ENCODE peak calls at places on chromosomes 4 and X, in nine cellular contexts. G, T, I, D, R, L, X, O and M are unnamed samples. For H3K36me3, the result is how much of the 10 kb centered on the place peaks cover.

GRCh38 chr4:183434264-183435045 is 10.0 kb upstream of the CDKN2AIP start:
- DNase-seq in G (no peak), T (no peak), I (no peak), D (no peak), R (no peak), L (no peak), X (no peak), O (no peak), M (no peak)

GRCh38 chr4:170805352-170805751 is 715.6 kb upstream of the AADAT start:
- DNase-seq in G (no peak), T (no peak), I (no peak), D (no peak), R (no peak), L (no peak), X (no peak), O (no peak), M (no peak)

GRCh38 chrX:18961686-18962085 is 22.2 kb downstream of the PHKA2 start:
- DNase-seq in G (peak), T (no peak), I (no peak), D (peak), R (no peak), L (no peak), X (no peak), O (no peak), M (no peak)

GRCh38 chr4:146495277-146495676 is 26.5 kb downstream of the SLC10A7 start:
- DNase-seq in G (no peak), T (no peak), I (no peak), D (peak), R (no peak), L (peak), X (no peak), O (no peak), M (no peak)

GRCh38 chr4:133618963-133619362 is 469.9 kb downstream of the PCDH10 start:
- DNase-seq in G (no peak), T (no peak), I (no peak), D (no peak), R (no peak), L (no peak), X (no peak), O (no peak), M (no peak)

GRCh38 chrX:123814343-123814742 is 45.5 kb upstream of the XIAP start:
- DNase-seq in G (peak), T (no peak), I (no peak), D (peak), R (no peak), L (no peak), X (no peak), O (no peak), M (no peak)

GRCh38 chr4:155342142-155342541 is 34.6 kb downstream of the MAP9 start:
- DNase-seq in G (no peak), T (no peak), I (no peak), D (peak), R (no peak), L (no peak), X (no peak), O (no peak), M (no peak)

GRCh38 chr4:154807042-154807630 is 26.1 kb downstream of the RBM46 start:
- DNase-seq in G (peak), T (no peak), I (peak), D (peak), R (no peak), L (peak), X (no peak), O (no peak), M (peak)

GRCh38 chr4:169099775-169100180 is 89.7 kb upstream of the CBR4 start:
- DNase-seq in G (peak), T (no peak), I (no peak), D (peak), R (no peak), L (no peak), X (no peak), O (no peak), M (no peak)

GRCh38 chr4:147958057-147958456 is 226.2 kb downstream of the ARHGAP10 start:
- DNase-seq in G (no peak), T (no peak), I (no peak), D (no peak), R (no peak), L (no peak), X (no peak), O (no peak), M (no peak)

GRCh38 chrX:40061871-40062524 is 35.8 kb downstream of the BCOR start:
- DNase-seq in G (no peak), T (no peak), I (peak), D (no peak), R (no peak), L (no peak), X (no peak), O (no peak), M (no peak)

GRCh38 chr4:41057456-41057855 is 156.9 kb downstream of the APBB2 start:
- DNase-seq in G (no peak), T (no peak), I (no peak), D (peak), R (no peak), L (no peak), X (no peak), O (no peak), M (no peak)

GRCh38 chr4:6681191-6681590 is 12.5 kb upstream of the S100P start:
- DNase-seq in G (no peak), T (no peak), I (no peak), D (no peak), R (no peak), L (no peak), X (no peak), O (no peak), M (no peak)

GRCh38 chr4:62004881-62005280 is 804.8 kb downstream of the ADGRL3 start:
- DNase-seq in G (no peak), T (no peak), I (no peak), D (no peak), R (no peak), L (no peak), X (no peak), O (no peak), M (no peak)

GRCh38 chrX:115968436-115969252 is 201.9 kb upstream of the AGTR2 start:
- DNase-seq in G (no peak), T (no peak), I (no peak), D (peak), R (no peak), L (peak), X (peak), O (no peak), M (peak)

GRCh38 chr4:159229164-159229563 is 126.3 kb downstream of the RAPGEF2 start:
- DNase-seq in G (no peak), T (no peak), I (no peak), D (peak), R (no peak), L (peak), X (peak), O (no peak), M (no peak)

GRCh38 chr4:147689062-147689461 is 5.1 kb upstream of the PRMT9 start:
- DNase-seq in G (no peak), T (no peak), I (no peak), D (peak), R (no peak), L (no peak), X (no peak), O (no peak), M (no peak)

GRCh38 chr4:137825505-137825904 is 293.2 kb upstream of the PCDH18 start:
- DNase-seq in G (no peak), T (no peak), I (no peak), D (no peak), R (no peak), L (no peak), X (no peak), O (no peak), M (no peak)

GRCh38 chr4:46386570-46386969 is 3.4 kb downstream of the GABRA2 start:
- DNase-seq in G (no peak), T (no peak), I (no peak), D (peak), R (no peak), L (peak), X (peak), O (no peak), M (no peak)

GRCh38 chrX:78650906-78651437 is 8.2 kb downstream of the RTL3 start:
- DNase-seq in G (no peak), T (no peak), I (peak), D (peak), R (no peak), L (no peak), X (no peak), O (no peak), M (no peak)

GRCh38 chr4:2934077-2934812 is 29.0 kb downstream of the NOP14 start:
- DNase-seq in G (peak), T (peak), I (peak), D (peak), R (peak), L (no peak), X (peak), O (no peak), M (peak)

GRCh38 chrX:115562492-115562872 is 1.5 kb downstream of the PLS3 start:
- DNase-seq in G (no peak), T (no peak), I (no peak), D (peak), R (no peak), L (peak), X (peak), O (no peak), M (no peak)

GRCh38 chr4:109979932-109980717 is 67.4 kb downstream of the EGF start:
- DNase-seq in G (no peak), T (no peak), I (no peak), D (peak), R (no peak), L (peak), X (no peak), O (no peak), M (no peak)

GRCh38 chr4:82403725-82404124 is 26.5 kb downstream of the HNRNPDL start:
- DNase-seq in G (peak), T (no peak), I (no peak), D (no peak), R (no peak), L (no peak), X (no peak), O (no peak), M (no peak)

GRCh38 chrX:154458954-154459829 is 1.1 kb downstream of the PLXNA3 start:
- DNase-seq in G (peak), T (no peak), I (no peak), D (peak), R (no peak), L (peak), X (peak), O (no peak), M (no peak)

GRCh38 chr4:8554555-8555100 is 25.6 kb upstream of the GPR78 start:
- DNase-seq in G (peak), T (no peak), I (no peak), D (no peak), R (no peak), L (no peak), X (no peak), O (no peak), M (peak)

GRCh38 chr4:2168469-2169319 is 73.2 kb downstream of the HAUS3 start:
- DNase-seq in G (no peak), T (no peak), I (no peak), D (no peak), R (no peak), L (no peak), X (no peak), O (no peak), M (no peak)

GRCh38 chrX:102067966-102068723 is 57.3 kb upstream of the TCEAL2 start:
- DNase-seq in G (peak), T (no peak), I (peak), D (peak), R (no peak), L (peak), X (peak), O (peak), M (peak)

GRCh38 chrX:115373308-115373707 is 83.8 kb downstream of the LUZP4 start:
- DNase-seq in G (no peak), T (no peak), I (no peak), D (no peak), R (no peak), L (no peak), X (no peak), O (no peak), M (no peak)

GRCh38 chrX:56233682-56234081 is 1.5 kb downstream of the KLF8 start:
- DNase-seq in G (no peak), T (no peak), I (no peak), D (peak), R (peak), L (peak), X (peak), O (no peak), M (no peak)

GRCh38 chrX:12716574-12716973 is 74.6 kb upstream of the PRPS2 start:
- DNase-seq in G (no peak), T (no peak), I (no peak), D (no peak), R (no peak), L (no peak), X (no peak), O (no peak), M (no peak)

DNA sequence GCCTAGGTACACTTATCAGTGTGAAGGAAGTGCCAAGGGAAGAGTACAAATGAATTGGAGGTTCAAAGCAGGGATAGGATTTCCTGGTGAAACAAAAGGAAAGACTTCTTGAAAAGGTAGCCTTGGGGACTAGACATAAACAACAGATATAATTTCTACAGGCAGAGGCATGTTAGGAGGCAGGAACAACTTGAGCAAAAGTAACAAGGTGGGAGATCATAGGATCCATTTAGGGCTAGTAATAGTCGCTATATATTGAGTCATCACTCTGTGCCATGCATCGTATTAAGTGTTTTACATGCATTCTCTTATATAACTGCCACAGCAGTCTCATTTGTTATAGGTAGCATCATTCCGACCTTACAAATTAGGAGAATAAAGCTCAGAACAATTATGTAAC is 98.3 kb upstream of the EOLA2 start:
- DNase-seq in G (no peak), T (no peak), I (no peak), D (no peak), R (no peak), L (no peak), X (no peak), O (no peak), M (no peak)
- H3K27ac ChIP-seq in G (peak), T (no peak), I (no peak), D (peak), R (no peak), L (no peak), X (no peak), O (no peak), M (no peak)

GRCh38 chrX:42505057-42505456 is 272.9 kb downstream of the PPP1R2C start:
- DNase-seq in G (no peak), T (no peak), I (no peak), D (no peak), R (no peak), L (no peak), X (no peak), O (no peak), M (no peak)
- H3K36me3 ChIP-seq in G (under half), T (under half), I (under half), D (under half), R (under half), L (under half), X (under half), O (under half), M (under half)

DNA sequence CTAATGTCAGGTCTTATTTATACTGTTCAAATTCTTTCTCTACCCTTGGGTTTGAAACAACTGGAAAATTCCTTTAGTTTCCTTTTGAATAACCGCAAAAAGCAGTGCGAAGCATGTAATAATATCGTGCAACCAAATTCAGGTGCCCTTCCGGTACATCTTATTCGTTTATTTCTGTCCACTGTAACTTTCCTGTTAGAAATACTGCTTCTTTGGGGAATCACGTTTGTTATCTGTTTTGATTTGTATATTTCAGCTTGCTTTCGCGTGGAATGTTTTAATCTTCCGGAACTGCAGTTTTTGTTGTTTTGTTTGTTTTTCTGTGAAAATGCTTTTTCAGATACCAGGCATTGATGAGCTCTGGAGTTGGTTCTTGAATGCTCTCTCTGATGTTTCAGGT is 85.7 kb upstream of the HPRT1 start:
- DNase-seq in G (no peak), T (no peak), I (peak), D (peak), R (no peak), L (no peak), X (no peak), O (no peak), M (peak)
- H3K27ac ChIP-seq in G (peak), T (peak), I (peak), D (peak), R (peak), L (no peak), X (peak), O (peak), M (peak)

DNA sequence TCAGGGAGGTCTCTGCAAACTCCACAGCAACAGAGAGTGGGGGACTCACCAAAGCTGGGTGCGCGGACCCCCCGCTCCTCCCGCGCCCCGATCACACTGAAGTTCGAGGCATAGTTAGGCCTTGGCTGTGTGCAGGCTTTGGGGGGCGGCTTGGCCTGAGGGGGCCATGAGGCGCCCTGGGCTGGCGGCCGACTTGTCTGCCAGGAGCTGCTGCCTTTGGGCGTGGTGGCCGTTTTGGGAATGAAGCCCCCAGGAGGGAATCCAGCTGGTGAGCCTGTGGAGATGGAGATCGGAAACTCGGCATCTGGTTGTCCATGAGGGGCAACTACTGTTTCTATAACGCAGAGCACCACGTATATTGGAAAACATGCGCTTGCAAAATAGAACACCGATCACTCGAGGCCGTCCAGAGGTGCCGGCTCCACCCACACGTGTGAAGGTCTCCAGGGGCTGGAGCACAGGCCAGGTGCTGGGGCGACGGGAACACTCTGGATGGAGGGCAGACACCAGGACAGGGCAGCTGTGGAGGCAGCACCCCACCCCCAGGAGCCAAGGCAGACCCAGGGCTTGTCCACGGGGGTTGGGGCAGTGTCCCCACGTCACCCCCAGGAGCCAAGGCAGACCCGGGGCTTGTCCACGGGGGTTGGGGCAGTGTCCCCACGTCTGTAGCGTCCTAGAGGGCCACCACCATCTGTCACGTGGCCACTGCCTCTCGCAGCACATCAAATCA is 25.9 kb upstream of the CPLX1 start:
- DNase-seq in G (peak), T (no peak), I (no peak), D (no peak), R (no peak), L (no peak), X (no peak), O (no peak), M (no peak)
- H3K36me3 ChIP-seq in G (under half), T (under half), I (under half), D (under half), R (under half), L (under half), X (under half), O (under half), M (under half)

GRCh38 chr4:118987959-118988634 is 99.4 kb downstream of the SYNPO2 start:
- DNase-seq in G (no peak), T (no peak), I (no peak), D (no peak), R (no peak), L (no peak), X (no peak), O (no peak), M (no peak)
- H3K27ac ChIP-seq in G (peak), T (no peak), I (no peak), D (peak), R (peak), L (no peak), X (no peak), O (no peak), M (no peak)

GRCh38 chr4:153564630-153565525 is 98.7 kb downstream of the TMEM131L start:
- DNase-seq in G (no peak), T (no peak), I (no peak), D (peak), R (no peak), L (peak), X (no peak), O (no peak), M (no peak)
- H3K36me3 ChIP-seq in G (under half), T (under half), I (under half), D (under half), R (under half), L (under half), X (under half), O (under half), M (under half)

GRCh38 chrX:38968344-38968743 is 167.1 kb downstream of the MID1IP1 start:
- DNase-seq in G (no peak), T (no peak), I (no peak), D (no peak), R (no peak), L (no peak), X (peak), O (no peak), M (no peak)
- H3K27ac ChIP-seq in G (no peak), T (no peak), I (no peak), D (no peak), R (no peak), L (no peak), X (no peak), O (no peak), M (no peak)

GRCh38 chr4:153651961-153652784 is 31.9 kb upstream of the TLR2 start:
- DNase-seq in G (no peak), T (no peak), I (no peak), D (peak), R (no peak), L (no peak), X (no peak), O (no peak), M (no peak)
- H3K36me3 ChIP-seq in G (under half), T (under half), I (under half), D (under half), R (under half), L (under half), X (under half), O (under half), M (under half)

GRCh38 chr4:107709916-107710315 is 10.1 kb downstream of the PAPSS1 start:
- DNase-seq in G (peak), T (no peak), I (no peak), D (peak), R (no peak), L (no peak), X (no peak), O (no peak), M (no peak)
- H3K27ac ChIP-seq in G (no peak), T (no peak), I (no peak), D (no peak), R (no peak), L (no peak), X (no peak), O (no peak), M (no peak)